ENCODE peak calls at places on chromosomes 12 and 14, in four cellular contexts. S is SK-N-SH, G is HepG2, M is GM12878. K is an unnamed sample.

GRCh38 chr12:108730337-108731104 is 797 bp downstream of the CORO1C start:
- DNase-seq in G (peak; percentile 54), S (peak; percentile 74), M (no peak), K (peak; percentile 68)

GRCh38 chr12:120652671-120653435 is 12.4 kb downstream of the CABP1 start:
- DNase-seq in G (no peak), S (no peak), M (no peak), K (no peak)

GRCh38 chr14:69149461-69150244 is 3.3 kb downstream of the DCAF5 start:
- DNase-seq in G (no peak), S (no peak), M (no peak), K (no peak)

GRCh38 chr12:106030210-106031175 is 108.3 kb downstream of the NUAK1 start:
- DNase-seq in G (no peak), S (peak; percentile 15), M (no peak), K (no peak)

GRCh38 chr12:63845726-63846125 is 1.2 kb downstream of the SRGAP1 start:
- DNase-seq in S (peak; percentile 18), G (peak; percentile 88), M (no peak), K (no peak)

GRCh38 chr14:70061108-70061507 is 127.6 kb downstream of the SLC8A3 start:
- DNase-seq in M (no peak), S (no peak), G (peak; percentile 16), K (no peak)

GRCh38 chr12:122150127-122150681 is 23.8 kb downstream of the IL31 start:
- DNase-seq in S (peak; percentile 35), M (no peak), G (no peak), K (no peak)

GRCh38 chr12:107818984-107819383 is 44.5 kb downstream of the ASCL4 start:
- DNase-seq in M (no peak), S (no peak), G (no peak), K (no peak)

GRCh38 chr12:104740668-104741067 is 217.4 kb downstream of the SLC41A2 start:
- DNase-seq in S (no peak), G (no peak), M (peak; percentile 87), K (no peak)

GRCh38 chr12:14775652-14776020 is 27.6 kb downstream of the WBP11 start:
- DNase-seq in G (no peak), M (no peak), S (no peak), K (no peak)

GRCh38 chr14:54438703-54439102 is 2.5 kb downstream of the CNIH1 start:
- DNase-seq in M (no peak), S (no peak), G (no peak), K (peak; percentile 5)

GRCh38 chr12:44357476-44357875 is 518.6 kb downstream of the NELL2 start:
- DNase-seq in S (no peak), G (no peak), M (no peak), K (no peak)

DNA sequence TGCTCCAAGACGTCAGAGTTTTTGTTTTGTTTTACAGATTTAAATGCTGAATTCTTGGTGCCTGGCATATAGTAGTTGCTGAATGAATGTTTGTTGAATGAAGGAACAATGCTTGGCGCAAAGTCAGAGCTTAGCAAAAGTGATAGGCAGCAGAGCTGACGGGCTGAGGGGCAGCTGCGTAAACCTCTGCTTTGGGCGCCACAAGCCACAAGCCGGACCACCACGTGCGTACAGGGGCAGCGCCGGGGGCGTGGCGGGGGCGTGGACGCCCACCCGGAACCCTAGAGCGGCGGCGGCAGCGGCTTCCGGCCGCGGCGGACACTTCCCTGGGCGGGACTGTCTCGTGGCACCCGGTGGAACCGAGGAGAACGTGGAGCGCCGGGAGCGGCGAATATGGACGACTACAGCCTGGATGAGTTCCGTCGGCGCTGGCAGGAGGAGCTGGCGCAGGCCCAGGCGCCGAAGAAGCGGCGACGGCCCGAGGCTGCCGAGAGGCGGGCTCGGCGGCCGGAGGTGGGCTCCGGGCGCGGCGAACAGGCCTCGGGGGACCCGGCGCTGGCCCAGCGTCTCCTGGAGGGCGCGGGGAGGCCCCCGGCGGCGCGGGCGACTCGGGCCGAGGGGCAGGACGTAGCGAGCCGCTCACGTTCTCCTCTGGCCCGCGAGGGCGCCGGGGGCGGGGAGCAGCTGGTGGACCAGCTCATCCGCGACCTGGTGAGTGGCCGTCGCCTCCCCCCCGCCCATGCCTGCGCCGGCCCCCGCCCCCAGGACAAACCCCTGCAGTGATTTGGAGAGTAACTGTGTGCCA is at the start of gene FBXW8:
- DNase-seq in G (peak; percentile 61), S (peak; percentile 96), M (no peak), K (peak; percentile 93)
- TF ChIP-seq EP300 in G (peak; percentile 23), S (no peak), M (no peak), K (no peak)

GRCh38 chr14:50607181-50607580 is 47.2 kb downstream of the ATL1 start:
- DNase-seq in G (no peak), M (no peak), S (no peak), K (no peak)
- TF ChIP-seq FOXM1 in G (no peak), M (no peak), S (no peak), K (no peak)

DNA sequence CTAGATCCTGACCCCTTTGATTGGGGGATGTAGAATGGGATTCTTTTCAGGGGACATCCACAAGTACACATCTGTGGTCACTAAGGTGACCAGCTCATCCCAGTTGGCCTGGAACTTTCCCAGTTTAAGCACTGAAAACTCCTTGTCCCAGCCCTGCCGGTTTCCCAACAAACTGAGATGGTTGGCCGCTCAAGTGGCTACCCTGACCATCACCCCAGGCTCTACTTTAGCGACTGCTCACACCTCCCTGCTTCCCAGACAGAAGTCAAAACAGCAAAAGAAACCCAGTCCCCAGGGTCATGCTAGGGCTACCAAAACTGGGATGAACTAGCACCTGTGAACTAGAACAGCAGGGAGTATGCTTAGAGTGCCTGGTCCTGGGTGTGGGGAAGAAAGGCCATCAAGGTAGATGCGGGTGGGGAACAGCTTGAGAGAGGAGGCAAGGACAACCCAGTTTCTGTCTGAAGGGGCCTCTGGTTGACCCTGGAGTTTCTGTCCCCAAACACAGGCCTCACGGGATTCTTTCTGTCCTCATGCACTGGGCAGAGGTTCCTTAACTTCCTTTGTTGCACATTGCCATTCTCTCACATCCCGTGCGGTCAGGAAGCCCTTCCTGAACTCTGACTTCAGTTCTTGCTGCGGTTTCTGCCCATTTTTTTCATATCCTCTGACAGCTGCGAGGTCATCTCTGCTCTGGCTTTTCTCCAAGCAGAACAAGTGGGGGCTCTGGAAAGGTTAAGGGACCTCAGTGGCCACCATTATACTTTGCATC is 1.6 kb downstream of the LTB4R start:
- DNase-seq in G (no peak), S (no peak), M (no peak), K (no peak)
- TF ChIP-seq EP300 in G (no peak), S (no peak), M (no peak), K (no peak)

DNA sequence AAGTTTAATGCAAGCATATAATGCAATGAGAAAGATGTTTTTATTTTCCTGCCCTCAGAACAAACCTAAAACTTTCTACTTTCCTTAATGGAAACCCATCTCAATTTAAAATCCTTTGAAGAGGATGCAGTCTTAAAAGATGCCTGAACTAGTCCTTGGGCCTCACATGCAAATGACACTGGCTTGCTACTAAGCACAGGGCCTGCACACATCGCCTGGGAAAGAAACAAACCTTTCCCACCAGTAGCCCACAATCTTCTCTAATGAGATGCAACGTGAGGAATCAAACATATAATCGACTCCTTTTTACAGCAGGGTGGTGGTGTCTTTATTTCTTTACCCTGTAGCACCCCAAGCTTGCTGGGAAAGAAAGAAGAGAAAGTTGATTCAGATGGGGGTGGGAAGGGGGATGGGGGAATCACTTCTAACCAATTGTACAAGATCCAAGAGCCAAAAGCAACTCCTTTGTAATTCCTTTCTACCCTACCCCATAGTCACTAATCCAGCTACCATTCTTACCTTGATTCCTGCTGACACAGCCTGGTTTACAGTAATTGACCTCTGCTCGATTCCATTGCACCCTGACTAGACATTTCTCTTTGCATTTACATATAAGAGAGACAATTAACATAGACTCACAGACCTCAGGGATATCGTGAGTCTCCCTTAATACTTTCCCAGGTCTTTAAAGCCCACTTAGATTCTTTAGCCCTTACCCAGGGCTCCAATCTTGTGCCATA is 69.5 kb upstream of the FERMT2 start:
- DNase-seq in S (no peak), M (no peak), G (no peak), K (no peak)
- TF ChIP-seq FOXM1 in S (no peak), M (no peak), G (no peak), K (no peak)

GRCh38 chr14:68104518-68104917 is 284.9 kb downstream of the RAD51B start:
- DNase-seq in M (no peak), G (peak; percentile 13), S (no peak), K (no peak)
- TF ChIP-seq EP300 in M (no peak), G (no peak), S (no peak), K (no peak)

GRCh38 chr14:35144029-35144428 is 21.7 kb downstream of the PRORP start:
- DNase-seq in M (no peak), G (peak; percentile 97), S (no peak), K (no peak)

GRCh38 chr14:35146711-35147149 is 24.4 kb downstream of the PRORP start:
- DNase-seq in S (no peak), G (peak; percentile 72), M (no peak), K (no peak)

GRCh38 chr14:35138585-35138984 is 16.2 kb downstream of the PRORP start:
- DNase-seq in G (no peak), S (no peak), M (no peak), K (no peak)

GRCh38 chr14:35140718-35141581 is 18.6 kb downstream of the PRORP start:
- DNase-seq in M (no peak), G (peak; percentile 68), S (peak; percentile 45), K (no peak)
- TF ChIP-seq FOXM1 in M (no peak), G (no peak), S (no peak), K (no peak)

GRCh38 chr14:34219661-34220060 is 242.4 kb downstream of the SPTSSA start:
- DNase-seq in M (no peak), S (no peak), G (no peak), K (no peak)
- TF ChIP-seq EP300 in M (no peak), S (no peak), G (no peak), K (no peak)

GRCh38 chr12:110687770-110688169 is 1.1 kb downstream of the HVCN1 start:
- DNase-seq in S (no peak), G (no peak), M (no peak), K (peak; percentile 75)

GRCh38 chr12:110688446-110689001 is 391 bp downstream of the HVCN1 start:
- DNase-seq in M (no peak), S (no peak), G (no peak), K (no peak)

GRCh38 chr12:110689601-110690430 is 901 bp upstream of the HVCN1 start:
- DNase-seq in M (peak; percentile 57), G (no peak), S (no peak), K (peak; percentile 54)

GRCh38 chr12:110686294-110686903 is 2.5 kb downstream of the HVCN1 start:
- DNase-seq in S (no peak), M (no peak), G (no peak), K (peak; percentile 3)

DNA sequence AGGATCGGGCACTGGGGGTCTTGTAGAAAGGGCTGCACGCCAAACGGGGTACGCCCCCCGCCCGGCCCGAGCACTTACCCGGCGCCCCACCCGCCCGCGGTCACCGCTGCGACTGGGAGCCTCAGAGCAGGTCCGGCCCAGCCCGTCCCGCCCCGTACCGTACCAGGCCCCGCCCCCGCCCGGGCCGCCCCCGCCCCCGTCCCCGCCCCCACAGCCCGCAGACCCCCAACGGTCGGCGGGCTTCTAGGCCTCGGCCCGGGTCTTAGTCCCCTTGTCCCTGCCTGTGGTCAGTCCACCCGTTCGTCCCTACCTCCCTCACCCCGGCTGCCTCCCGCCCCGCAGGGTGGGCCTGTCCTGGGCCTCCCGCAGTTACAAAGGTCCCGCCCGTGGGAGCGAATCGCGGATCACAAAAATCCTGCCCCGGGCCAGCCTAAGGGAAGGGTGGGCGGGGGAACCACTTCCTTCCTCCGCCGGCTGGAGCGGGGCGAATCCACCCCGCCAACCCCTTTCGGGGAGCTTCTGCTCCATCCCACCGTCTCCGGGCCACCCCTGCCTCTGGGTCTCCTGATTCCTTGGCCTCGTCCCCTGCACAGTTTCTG is at the start of gene HVCN1:
- DNase-seq in S (peak; percentile 77), M (no peak), G (no peak), K (peak; percentile 67)
- TF ChIP-seq FOXM1 in S (no peak), M (no peak), G (no peak), K (no peak)

K was measured in K562.